ENCODE peak calls at places on chromosomes 1 and 21, in seven cellular contexts. R, J, X, E, B, C and G are unnamed samples.

GRCh38 chr1:231750818-231751623 is 124.4 kb downstream of the DISC1 start:
- DNase-seq in R (no peak), J (no peak), X (no peak), E (no peak), B (peak; percentile 7), C (no peak), G (no peak)

GRCh38 chr1:150613061-150613920 is 16.1 kb downstream of the ENSA start:
- DNase-seq in R (peak; percentile 29), J (no peak), X (peak; percentile 57), E (no peak), B (peak; percentile 86), C (peak; percentile 94), G (peak; percentile 98)

GRCh38 chr1:66925944-66926343 is 1.2 kb downstream of the MIER1 start:
- DNase-seq in R (no peak), J (peak; percentile 38), X (no peak), E (no peak), B (peak; percentile 32), C (no peak), G (peak; percentile 43)

GRCh38 chr21:16840549-16840948 is 672.3 kb upstream of the CXADR start:
- DNase-seq in R (no peak), J (no peak), X (no peak), E (no peak), B (no peak), C (no peak), G (no peak)

GRCh38 chr1:180643693-180644092 is 11.9 kb downstream of the XPR1 start:
- DNase-seq in R (no peak), J (no peak), X (no peak), E (no peak), B (peak; percentile 48), C (peak; percentile 43), G (peak; percentile 16)

GRCh38 chr1:18299441-18300338 is 181.0 kb upstream of the KLHDC7A start:
- DNase-seq in R (no peak), J (peak; percentile 88), X (no peak), E (peak; percentile 71), B (no peak), C (no peak), G (no peak)

GRCh38 chr1:205774277-205775014 is 836 bp downstream of the RAB29 start:
- DNase-seq in R (peak; percentile 36), J (peak; percentile 65), X (no peak), E (peak; percentile 58), B (peak; percentile 17), C (no peak), G (peak; percentile 42)

GRCh38 chr1:110048923-110049601 is 14.6 kb downstream of the STRIP1 start:
- DNase-seq in R (no peak), J (no peak), X (no peak), E (no peak), B (no peak), C (no peak), G (no peak)

GRCh38 chr1:3261969-3262579 is 192.4 kb upstream of the ARHGEF16 start:
- DNase-seq in R (no peak), J (no peak), X (no peak), E (no peak), B (no peak), C (no peak), G (no peak)

GRCh38 chr1:28915036-28915895 is 897 bp downstream of the EPB41 start:
- DNase-seq in R (peak; percentile 28), J (peak; percentile 72), X (peak; percentile 23), E (peak; percentile 64), B (peak; percentile 45), C (peak; percentile 29), G (peak; percentile 52)

GRCh38 chr1:42973799-42974198 is 15.1 kb upstream of the SLC2A1 start:
- DNase-seq in R (no peak), J (no peak), X (no peak), E (no peak), B (no peak), C (no peak), G (no peak)

GRCh38 chr21:25569084-25569483 is 38.2 kb downstream of the MRPL39 start:
- DNase-seq in R (no peak), J (no peak), X (no peak), E (no peak), B (no peak), C (peak; percentile 44), G (no peak)

GRCh38 chr1:234613992-234614584 is 4.1 kb upstream of the IRF2BP2 start:
- DNase-seq in R (no peak), J (no peak), X (no peak), E (no peak), B (no peak), C (peak; percentile 44), G (no peak)

GRCh38 chr1:6612641-6613360 is 730 bp upstream of the PHF13 start:
- DNase-seq in R (peak; percentile 27), J (peak; percentile 71), X (peak; percentile 27), E (peak; percentile 87), B (peak; percentile 54), C (peak; percentile 47), G (peak; percentile 71)

GRCh38 chr1:38191451-38191850 is 144.9 kb upstream of the POU3F1 start:
- DNase-seq in R (no peak), J (no peak), X (no peak), E (no peak), B (no peak), C (no peak), G (no peak)

GRCh38 chr1:31095298-31095981 is 29.9 kb upstream of the PUM1 start:
- DNase-seq in R (no peak), J (no peak), X (no peak), E (no peak), B (peak; percentile 85), C (peak; percentile 68), G (peak; percentile 36)

GRCh38 chr1:85290826-85291225 is 14.4 kb upstream of the BCL10 start:
- DNase-seq in R (no peak), J (no peak), X (no peak), E (no peak), B (peak; percentile 70), C (no peak), G (no peak)

GRCh38 chr1:27004471-27005165 is 8.0 kb downstream of the TENT5B start:
- DNase-seq in R (no peak), J (peak; percentile 62), X (no peak), E (no peak), B (peak; percentile 56), C (no peak), G (peak; percentile 55)

GRCh38 chr1:41368384-41368783 is 7.2 kb downstream of the FOXO6 start:
- DNase-seq in R (no peak), J (no peak), X (no peak), E (no peak), B (no peak), C (no peak), G (no peak)

GRCh38 chr1:232923739-232924386 is 26.5 kb upstream of the NTPCR start:
- DNase-seq in R (no peak), J (no peak), X (no peak), E (no peak), B (peak; percentile 8), C (peak; percentile 51), G (peak; percentile 18)